ENCODE peak calls at places on chromosomes 4 and X, in six cellular contexts. L is trophoblast cell, Y is A673, N is tibial artery, R is IMR-90, D is endodermal cell. C is an unnamed sample. For H3K36me3 and H3K9me3, the result is how much of the 10 kb centered on the place peaks cover.

GRCh38 chr4:7427326-7428260 is 7.1 kb downstream of the PSAPL1 start:
- DNase-seq in R (no peak), Y (no peak), L (no peak), D (peak), N (peak), C (no peak)

GRCh38 chr4:52813546-52813945 is 48.6 kb upstream of the RASL11B start:
- DNase-seq in N (no peak), R (no peak), Y (no peak), L (no peak), D (no peak), C (no peak)

GRCh38 chr4:56286763-56287162 is 100.5 kb downstream of the AASDH start:
- DNase-seq in R (no peak), D (no peak), N (no peak), L (peak), Y (peak), C (no peak)

GRCh38 chrX:16319929-16320328 is 152.6 kb downstream of the MAGEB17 start:
- DNase-seq in N (no peak), Y (no peak), D (no peak), L (no peak), R (peak), C (no peak)

GRCh38 chrX:118189628-118190027 is 73.0 kb upstream of the KLHL13 start:
- DNase-seq in L (no peak), N (no peak), Y (no peak), R (no peak), D (peak), C (no peak)

GRCh38 chr4:25847329-25847728 is 15.5 kb downstream of the SEL1L3 start:
- DNase-seq in L (peak), N (no peak), R (peak), Y (no peak), D (no peak), C (no peak)

GRCh38 chrX:66544181-66544580 is 94.7 kb downstream of the EDA2R start:
- DNase-seq in Y (no peak), R (no peak), D (no peak), N (no peak), L (no peak), C (no peak)

GRCh38 chr4:155615054-155615887 is 51.4 kb upstream of the GUCY1A1 start:
- DNase-seq in Y (no peak), D (no peak), L (no peak), N (no peak), R (no peak), C (peak)

GRCh38 chr4:102780476-102781144 is 19.8 kb upstream of the MANBA start:
- DNase-seq in D (no peak), N (no peak), L (no peak), R (peak), Y (no peak), C (no peak)

GRCh38 chrX:81202989-81203388 is 1.1 kb downstream of the SH3BGRL start:
- DNase-seq in N (no peak), L (no peak), R (no peak), Y (no peak), D (no peak), C (no peak)

GRCh38 chrX:41335590-41336331 is 1.8 kb downstream of the DDX3X start:
- DNase-seq in L (no peak), R (peak), N (no peak), Y (no peak), D (no peak), C (no peak)

GRCh38 chr4:132195181-132195580 is 953.9 kb upstream of the PCDH10 start:
- DNase-seq in L (no peak), Y (no peak), D (no peak), R (peak), N (no peak), C (no peak)

GRCh38 chrX:42399632-42400024 is 378.3 kb downstream of the PPP1R2C start:
- DNase-seq in D (no peak), Y (no peak), R (no peak), N (no peak), L (no peak), C (no peak)

GRCh38 chr4:74608151-74608949 is 163.4 kb downstream of the AREG start:
- DNase-seq in Y (no peak), L (peak), R (peak), D (no peak), N (no peak), C (no peak)

GRCh38 chr4:81030061-81030616 is 369 bp upstream of the BMP3 start:
- DNase-seq in L (no peak), R (no peak), N (no peak), D (no peak), Y (no peak), C (no peak)

GRCh38 chr4:6907658-6908191 is 1.9 kb upstream of the TBC1D14 start:
- DNase-seq in Y (no peak), D (peak), L (peak), R (no peak), N (no peak), C (peak)

GRCh38 chr4:170769857-170770256 is 680.1 kb upstream of the AADAT start:
- DNase-seq in D (no peak), N (no peak), Y (no peak), L (no peak), R (no peak), C (no peak)

GRCh38 chr4:107011312-107011711 is 24.8 kb downstream of the DKK2 start:
- DNase-seq in L (no peak), Y (no peak), R (no peak), D (no peak), N (no peak), C (no peak)

GRCh38 chr4:99300934-99301333 is 10.1 kb upstream of the ADH1A start:
- DNase-seq in Y (peak), R (peak), D (no peak), N (peak), L (peak), C (no peak)

GRCh38 chrX:26783512-26784225 is 567.7 kb downstream of the MAGEB5 start:
- DNase-seq in N (no peak), R (peak), D (peak), Y (peak), L (no peak), C (peak)

GRCh38 chr4:81445196-81445595 is 26.5 kb downstream of the RASGEF1B start:
- DNase-seq in L (no peak), R (peak), N (no peak), Y (no peak), D (no peak), C (no peak)

GRCh38 chr4:88060431-88060830 is 53.0 kb downstream of the PKD2 start:
- DNase-seq in N (no peak), R (no peak), D (no peak), Y (no peak), L (no peak), C (peak)

GRCh38 chrX:129678176-129678880 is 23.6 kb upstream of the APLN start:
- DNase-seq in L (no peak), D (no peak), Y (peak), N (no peak), R (no peak), C (peak)

GRCh38 chrX:48914593-48915493 is 3.4 kb upstream of the SLC35A2 start:
- DNase-seq in N (no peak), L (no peak), D (no peak), Y (no peak), R (no peak), C (no peak)

GRCh38 chr4:115090483-115091075 is 22.8 kb downstream of the NDST4 start:
- DNase-seq in L (no peak), Y (peak), N (no peak), R (peak), D (no peak), C (peak)

GRCh38 chrX:53481816-53482485 is 47.8 kb upstream of the HSD17B10 start:
- DNase-seq in R (peak), Y (peak), N (peak), L (peak), D (peak), C (peak)

GRCh38 chrX:106220177-106220576 is 52.1 kb downstream of the PWWP3B start:
- DNase-seq in Y (no peak), D (no peak), N (no peak), R (no peak), L (no peak), C (no peak)

GRCh38 chr4:185108185-185108584 is 34.9 kb upstream of the SLC25A4 start:
- DNase-seq in D (no peak), Y (no peak), L (no peak), R (no peak), N (no peak), C (no peak)

GRCh38 chrX:1407035-1407434 is 15.1 kb upstream of the SLC25A6 start:
- DNase-seq in L (no peak), N (no peak), D (no peak), Y (no peak), R (no peak), C (no peak)

GRCh38 chrX:1412551-1413161 is 20.7 kb upstream of the SLC25A6 start:
- DNase-seq in L (no peak), D (no peak), N (no peak), Y (no peak), R (no peak), C (no peak)

GRCh38 chrX:1416965-1417760 is 25.2 kb upstream of the SLC25A6 start:
- DNase-seq in D (no peak), L (no peak), N (no peak), R (no peak), Y (no peak), C (no peak)

GRCh38 chrX:1416327-1416784 is 24.4 kb upstream of the SLC25A6 start:
- DNase-seq in R (no peak), Y (no peak), D (no peak), L (no peak), N (no peak), C (no peak)

DNA sequence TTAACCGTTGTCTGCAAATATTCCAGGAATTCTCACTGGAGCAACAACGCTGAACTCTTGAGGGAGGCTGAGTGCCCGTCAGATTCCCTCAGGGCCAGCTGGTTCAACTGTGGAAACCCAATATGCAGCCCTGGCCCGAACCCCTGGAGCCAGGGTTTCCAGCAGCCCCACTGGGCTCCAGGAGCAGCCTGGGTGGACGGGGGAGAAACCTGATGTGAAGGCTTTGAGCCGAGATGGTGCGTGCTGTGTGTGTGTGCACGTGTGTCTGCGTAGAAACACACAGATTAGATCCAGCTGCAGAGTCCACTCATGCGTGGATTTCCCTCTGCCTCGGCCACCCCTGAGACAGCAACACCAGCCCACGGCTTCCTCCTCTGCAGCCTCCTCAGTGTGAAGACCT is 19.4 kb upstream of the SLC25A6 start:
- DNase-seq in D (no peak), N (no peak), L (no peak), Y (no peak), R (no peak), C (no peak)
- H3K36me3 ChIP-seq in D (under half), N (half or more), L (under half), Y (under half), R (under half), C (under half)

DNA sequence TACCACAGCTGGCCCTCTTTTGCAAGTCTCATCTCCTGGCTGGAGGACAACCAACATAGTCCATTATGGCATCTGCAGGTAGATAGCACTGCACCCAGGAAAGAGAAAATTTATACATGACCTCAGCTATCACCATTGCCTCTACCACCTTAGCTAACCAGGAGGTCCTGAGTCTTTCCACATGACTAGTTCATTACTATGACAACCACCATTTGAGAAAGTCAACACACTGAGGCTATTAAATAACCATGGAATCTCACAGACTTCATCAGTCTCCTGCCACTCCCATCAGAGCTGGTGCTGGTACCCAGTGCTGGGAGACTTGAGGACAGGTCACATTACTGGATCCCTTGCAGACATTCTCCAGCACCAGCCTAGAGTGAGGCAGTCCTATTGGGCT is 285.9 kb downstream of the GBA3 start:
- DNase-seq in N (no peak), R (no peak), L (no peak), D (no peak), Y (no peak), C (no peak)
- H3K9me3 ChIP-seq in N (under half), R (under half), L (under half), D (under half), Y (under half), C (under half)

DNA sequence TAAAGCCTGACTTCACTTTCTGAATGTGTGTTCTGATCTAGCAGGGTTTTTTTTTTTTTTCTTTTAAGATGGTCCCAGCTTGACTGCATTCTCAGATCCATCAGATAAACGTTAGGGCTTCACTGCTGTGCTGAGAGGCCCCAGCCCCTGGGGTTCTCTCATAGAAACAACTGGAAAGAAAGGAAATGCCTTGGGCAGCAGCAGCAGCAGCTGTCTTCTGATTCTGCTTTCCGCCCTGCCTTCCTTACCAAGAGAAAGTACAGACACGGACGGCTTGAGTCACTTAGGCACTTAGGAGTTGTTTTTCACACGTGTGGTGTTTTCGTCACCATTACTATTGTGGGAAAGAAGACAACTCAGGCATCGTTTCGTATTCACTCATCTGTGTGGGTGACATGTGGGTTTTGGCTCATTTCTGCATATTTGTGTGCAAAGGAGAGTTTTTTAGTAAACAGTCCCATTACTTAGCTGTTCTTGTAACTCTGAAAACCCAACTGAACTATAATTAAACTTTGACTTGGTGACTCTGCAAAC is 172.0 kb downstream of the PTTG2 start:
- DNase-seq in L (peak), N (peak), Y (peak), D (peak), R (peak), C (peak)
- H3K36me3 ChIP-seq in L (under half), N (under half), Y (under half), D (under half), R (under half), C (under half)

GRCh38 chrX:64842492-64842891 is 133.8 kb downstream of the ZC4H2 start:
- DNase-seq in R (no peak), L (no peak), D (no peak), N (no peak), Y (no peak), C (no peak)

GRCh38 chrX:64843224-64843623 is 133.0 kb downstream of the ZC4H2 start:
- DNase-seq in N (no peak), L (no peak), D (no peak), Y (no peak), R (no peak), C (no peak)
- H3K9me3 ChIP-seq in N (under half), L (under half), D (under half), Y (under half), R (under half), C (under half)

GRCh38 chr4:158865520-158866177 is 96.8 kb downstream of the FNIP2 start:
- DNase-seq in L (no peak), Y (peak), R (no peak), N (no peak), D (no peak), C (no peak)
- H3K36me3 ChIP-seq in L (under half), Y (under half), R (under half), N (half or more), D (under half), C (under half)

C was measured in endothelial cell of umbilical vein.